ENCODE peak calls at places on chromosomes 6 and 20, in nine cellular contexts. D, K, U, H, P, Y, F, E and A are unnamed samples.

GRCh38 chr6:38570750-38571149 is 69.0 kb downstream of the BTBD9 start:
- DNase-seq in D (no peak), K (no peak), U (no peak), H (peak; percentile 62), P (no peak), Y (no peak), F (no peak), E (peak; percentile 50), A (no peak)

GRCh38 chr6:3237761-3238662 is 10.6 kb upstream of the TUBB2B start:
- DNase-seq in D (no peak), K (no peak), U (no peak), H (no peak), P (no peak), Y (no peak), F (peak; percentile 47), E (no peak), A (no peak)

GRCh38 chr6:135992739-135993138 is 141.2 kb downstream of the PDE7B start:
- DNase-seq in D (no peak), K (no peak), U (no peak), H (no peak), P (no peak), Y (no peak), F (no peak), E (no peak), A (no peak)

GRCh38 chr6:5084192-5084786 is 852 bp upstream of the PPP1R3G start:
- DNase-seq in D (peak; percentile 24), K (no peak), U (peak; percentile 72), H (no peak), P (no peak), Y (no peak), F (no peak), E (no peak), A (no peak)

GRCh38 chr20:31835977-31836852 is 9.2 kb downstream of the FOXS1 start:
- DNase-seq in D (peak; percentile 79), K (peak; percentile 95), U (peak; percentile 57), H (peak; percentile 94), P (peak; percentile 85), Y (no peak), F (peak; percentile 94), E (peak; percentile 97), A (peak; percentile 79)

GRCh38 chr6:114997813-114998292 is 655.0 kb upstream of the HS3ST5 start:
- DNase-seq in D (no peak), K (no peak), U (no peak), H (peak; percentile 27), P (peak; percentile 8), Y (no peak), F (no peak), E (no peak), A (no peak)

GRCh38 chr6:64807785-64808184 is 899.2 kb downstream of the EYS start:
- DNase-seq in D (no peak), K (no peak), U (no peak), H (no peak), P (no peak), Y (no peak), F (no peak), E (no peak), A (no peak)

GRCh38 chr20:55793986-55794385 is 211.3 kb downstream of the CBLN4 start:
- DNase-seq in D (no peak), K (no peak), U (no peak), H (no peak), P (no peak), Y (no peak), F (no peak), E (no peak), A (no peak)

GRCh38 chr6:150987855-150988484 is 122.5 kb downstream of the MTHFD1L start:
- DNase-seq in D (no peak), K (no peak), U (no peak), H (no peak), P (no peak), Y (no peak), F (no peak), E (no peak), A (no peak)

GRCh38 chr6:167835260-167835659 is 8.5 kb downstream of the AFDN start:
- DNase-seq in D (no peak), K (no peak), U (no peak), H (no peak), P (no peak), Y (no peak), F (no peak), E (no peak), A (no peak)

GRCh38 chr20:48701702-48702101 is 126.1 kb downstream of the PREX1 start:
- DNase-seq in D (no peak), K (no peak), U (no peak), H (no peak), P (no peak), Y (peak; percentile 42), F (peak; percentile 1), E (no peak), A (no peak)

GRCh38 chr20:48697845-48698491 is 129.8 kb downstream of the PREX1 start:
- DNase-seq in D (no peak), K (peak; percentile 79), U (peak; percentile 76), H (peak; percentile 84), P (peak; percentile 67), Y (peak; percentile 26), F (peak; percentile 86), E (peak; percentile 81), A (peak; percentile 65)

GRCh38 chr20:48695255-48695654 is 132.5 kb downstream of the PREX1 start:
- DNase-seq in D (no peak), K (peak; percentile 38), U (peak; percentile 58), H (peak; percentile 37), P (peak; percentile 12), Y (no peak), F (no peak), E (no peak), A (no peak)

GRCh38 chr20:48695738-48696137 is 132.1 kb downstream of the PREX1 start:
- DNase-seq in D (no peak), K (no peak), U (no peak), H (no peak), P (no peak), Y (no peak), F (no peak), E (no peak), A (no peak)

GRCh38 chr20:48698507-48699267 is 129.1 kb downstream of the PREX1 start:
- DNase-seq in D (no peak), K (no peak), U (no peak), H (no peak), P (no peak), Y (peak; percentile 34), F (peak; percentile 6), E (no peak), A (no peak)
- H3K36me3 ChIP-seq in D (no peaks in the 10 kb centered on the region), K (no peaks in the 10 kb centered on the region), U (no peaks in the 10 kb centered on the region), H (no peaks in the 10 kb centered on the region), P (no peaks in the 10 kb centered on the region), Y (peaks cover 41% of the 10 kb centered on the region), F (no peaks in the 10 kb centered on the region), E (no peaks in the 10 kb centered on the region), A (no peaks in the 10 kb centered on the region)

GRCh38 chr6:71392286-71392685 is 103.7 kb downstream of the OGFRL1 start:
- DNase-seq in D (no peak), K (no peak), U (no peak), H (no peak), P (no peak), Y (no peak), F (no peak), E (no peak), A (no peak)
- H3K4me1 ChIP-seq in D (no peaks in the 10 kb centered on the region), K (peaks cover 17% of the 10 kb centered on the region), U (peaks cover 2% of the 10 kb centered on the region), H (peaks cover 37% of the 10 kb centered on the region), P (peaks cover 72% of the 10 kb centered on the region), Y (no peaks in the 10 kb centered on the region), F (peaks cover 95% of the 10 kb centered on the region), E (peaks cover 61% of the 10 kb centered on the region), A (no peaks in the 10 kb centered on the region)

GRCh38 chr6:30614044-30614842 is 2.8 kb downstream of the PPP1R10 start:
- DNase-seq in D (no peak), K (no peak), U (no peak), H (no peak), P (no peak), Y (no peak), F (no peak), E (no peak), A (no peak)
- H3K36me3 ChIP-seq in D (no peaks in the 10 kb centered on the region), K (no peaks in the 10 kb centered on the region), U (peaks cover 31% of the 10 kb centered on the region), H (peaks cover 28% of the 10 kb centered on the region), P (peaks cover 16% of the 10 kb centered on the region), Y (peaks cover 28% of the 10 kb centered on the region), F (peaks cover 3% of the 10 kb centered on the region), E (peaks cover 11% of the 10 kb centered on the region), A (no peaks in the 10 kb centered on the region)

GRCh38 chr6:169701218-169701952 is 444 bp downstream of the WDR27 start:
- DNase-seq in D (peak; percentile 34), K (no peak), U (peak; percentile 51), H (peak; percentile 6), P (no peak), Y (no peak), F (no peak), E (no peak), A (peak; percentile 38)

GRCh38 chr6:169702640-169703246 is 817 bp downstream of the C6orf120 start:
- DNase-seq in D (no peak), K (no peak), U (peak; percentile 68), H (peak; percentile 23), P (no peak), Y (peak; percentile 66), F (no peak), E (peak; percentile 53), A (peak; percentile 41)

GRCh38 chr6:169707772-169708171 is 5.8 kb downstream of the C6orf120 start:
- DNase-seq in D (no peak), K (no peak), U (no peak), H (no peak), P (no peak), Y (no peak), F (no peak), E (no peak), A (no peak)

GRCh38 chr6:169700296-169700695 is 1.5 kb downstream of the WDR27 start:
- DNase-seq in D (no peak), K (peak; percentile 68), U (no peak), H (no peak), P (no peak), Y (no peak), F (no peak), E (peak; percentile 43), A (no peak)

DNA sequence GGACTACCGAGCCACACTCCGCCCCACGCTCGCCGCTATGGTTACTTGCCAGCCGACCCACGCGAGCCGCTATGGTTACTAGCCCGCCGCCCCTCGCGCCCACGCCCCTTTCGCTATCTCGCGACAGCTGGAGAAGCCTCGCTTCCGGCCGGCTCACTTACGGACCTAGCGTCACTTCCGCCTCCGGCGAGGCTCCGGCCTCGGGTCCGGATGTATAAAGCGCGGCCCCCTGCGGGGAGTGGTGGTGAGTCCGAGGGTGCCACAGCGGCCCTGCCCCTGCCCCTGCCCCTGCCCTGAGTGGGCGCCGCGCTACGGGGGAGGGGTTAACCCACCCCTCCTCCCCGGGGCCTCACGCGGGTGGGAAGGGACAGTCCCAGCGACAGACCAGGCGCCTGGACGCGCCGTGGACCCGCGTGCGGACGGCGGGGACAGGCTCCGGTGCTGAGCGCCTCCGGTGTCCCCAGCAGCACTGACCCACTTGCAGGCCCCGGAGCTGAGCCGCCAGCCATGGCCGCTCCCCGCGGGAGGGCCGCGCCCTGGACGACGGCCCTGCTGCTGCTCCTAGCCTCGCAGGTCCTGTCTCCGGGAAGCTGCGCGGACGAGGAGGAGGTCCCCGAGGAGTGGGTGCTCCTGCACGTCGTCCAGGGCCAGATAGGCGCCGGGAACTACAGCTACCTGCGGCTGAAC is at the start of the genes C6orf120 and WDR27:
- DNase-seq in D (peak; percentile 95), K (peak; percentile 95), U (peak; percentile 97), H (peak; percentile 93), P (peak; percentile 95), Y (peak; percentile 98), F (peak; percentile 92), E (peak; percentile 100), A (peak; percentile 98)
- H3K4me1 ChIP-seq in D (peaks cover 9% of the 10 kb centered on the region), K (peaks cover 5% of the 10 kb centered on the region), U (peaks cover 28% of the 10 kb centered on the region), H (peaks cover 23% of the 10 kb centered on the region), P (peaks cover 33% of the 10 kb centered on the region), Y (peaks cover 46% of the 10 kb centered on the region), F (peaks cover 36% of the 10 kb centered on the region), E (peaks cover 35% of the 10 kb centered on the region), A (peaks cover 8% of the 10 kb centered on the region)